ENCODE peak calls at places on chromosome 15, in four cellular contexts. W is HepG2, Q is GM12878, K is K562. P is an unnamed sample.

GRCh38 chr15:81813215-81813614 is 232.6 kb downstream of the MEX3B start:
- DNase-seq in W (no peak), K (peak; percentile 14), Q (no peak), P (no peak)

GRCh38 chr15:96070636-96071035 is 259.9 kb upstream of the NR2F2 start:
- DNase-seq in K (no peak), Q (no peak), W (no peak), P (no peak)

GRCh38 chr15:66720206-66721010 is 18.4 kb downstream of the SMAD6 start:
- DNase-seq in W (no peak), Q (no peak), K (no peak), P (no peak)

GRCh38 chr15:76057332-76058000 is 2.3 kb upstream of the TMEM266 start:
- DNase-seq in Q (no peak), K (peak; percentile 37), W (peak; percentile 15), P (no peak)

GRCh38 chr15:62071711-62072308 is 5.0 kb downstream of the C2CD4A start:
- DNase-seq in K (peak; percentile 25), Q (no peak), W (peak; percentile 29), P (peak; percentile 28)

GRCh38 chr15:50685976-50686467 is 575 bp downstream of the TRPM7 start:
- DNase-seq in Q (peak; percentile 26), W (peak; percentile 38), K (peak; percentile 41), P (peak; percentile 51)

GRCh38 chr15:80595391-80595790 is 99.7 kb upstream of the ABHD17C start:
- DNase-seq in K (no peak), W (peak; percentile 29), Q (no peak), P (no peak)

GRCh38 chr15:29123991-29124390 is 145.6 kb downstream of the NSMCE3 start:
- DNase-seq in K (no peak), W (no peak), Q (no peak), P (no peak)

GRCh38 chr15:92020765-92021164 is 167.3 kb downstream of the SLCO3A1 start:
- DNase-seq in Q (no peak), W (no peak), K (no peak), P (no peak)

GRCh38 chr15:23860290-23860751 is 173.2 kb upstream of the NDN start:
- DNase-seq in W (no peak), Q (no peak), K (peak; percentile 14), P (no peak)

GRCh38 chr15:55267401-55268053 is 22.1 kb downstream of the RAB27A start:
- DNase-seq in Q (no peak), W (no peak), K (no peak), P (no peak)

GRCh38 chr15:41474436-41474835 is 19.2 kb upstream of the ITPKA start:
- DNase-seq in Q (no peak), W (no peak), K (no peak), P (no peak)

GRCh38 chr15:71223516-71223915 is 108.2 kb downstream of the THSD4 start:
- DNase-seq in W (no peak), Q (no peak), K (no peak), P (no peak)

GRCh38 chr15:85142324-85142723 is 160.7 kb downstream of the PDE8A start:
- DNase-seq in W (no peak), K (no peak), Q (no peak), P (no peak)

GRCh38 chr15:58361291-58361759 is 70.5 kb upstream of the LIPC start:
- DNase-seq in W (no peak), K (no peak), Q (no peak), P (no peak)

GRCh38 chr15:76973362-76973743 is 21.6 kb upstream of the PSTPIP1 start:
- DNase-seq in K (peak; percentile 37), Q (no peak), W (peak; percentile 12), P (no peak)

GRCh38 chr15:91660174-91660649 is 193.3 kb upstream of the SLCO3A1 start:
- DNase-seq in W (no peak), Q (no peak), K (no peak), P (no peak)

GRCh38 chr15:101543926-101544490 is 54.5 kb upstream of the PCSK6 start:
- DNase-seq in W (no peak), K (no peak), Q (no peak), P (no peak)

GRCh38 chr15:63672369-63672768 is 75.2 kb downstream of the FBXL22 start:
- DNase-seq in K (no peak), W (no peak), Q (no peak), P (no peak)

DNA sequence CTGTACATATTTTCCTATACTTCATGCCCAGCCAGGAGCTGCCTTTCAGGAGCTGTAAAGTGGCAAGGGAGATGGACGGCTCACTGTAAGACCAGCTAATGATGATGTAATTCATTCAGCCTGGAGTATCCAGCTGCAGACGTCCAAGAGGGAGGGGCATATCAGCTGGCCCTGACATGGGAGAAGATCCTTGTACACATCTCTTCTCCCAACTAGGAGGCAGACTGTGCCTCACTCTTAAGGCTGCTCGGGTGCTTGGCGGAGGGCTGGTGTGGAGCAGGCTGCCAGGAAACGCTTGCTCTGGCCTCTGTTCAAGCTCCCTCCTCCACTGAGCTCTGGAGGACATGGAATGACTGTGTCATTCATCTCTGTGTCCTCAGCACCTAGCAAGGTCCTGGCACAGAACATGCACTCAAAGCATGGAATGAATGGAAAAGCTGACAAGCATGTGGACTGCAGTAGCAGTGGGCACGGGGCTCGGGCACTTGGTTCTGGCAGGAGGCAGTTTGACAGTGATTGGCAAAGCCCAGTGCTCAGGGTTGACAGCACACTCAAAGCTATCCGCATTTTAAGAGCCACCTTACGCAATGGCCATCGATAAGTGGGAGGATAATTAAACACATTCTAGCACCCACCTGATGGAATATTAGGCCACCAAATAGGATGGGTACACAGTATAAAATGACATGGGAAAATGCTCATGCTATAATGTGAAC is 72.4 kb downstream of the TBC1D2B start:
- DNase-seq in W (no peak), K (no peak), Q (no peak), P (no peak)
- TF ChIP-seq JUND in W (no peak), K (no peak), Q (no peak), P (no peak)

DNA sequence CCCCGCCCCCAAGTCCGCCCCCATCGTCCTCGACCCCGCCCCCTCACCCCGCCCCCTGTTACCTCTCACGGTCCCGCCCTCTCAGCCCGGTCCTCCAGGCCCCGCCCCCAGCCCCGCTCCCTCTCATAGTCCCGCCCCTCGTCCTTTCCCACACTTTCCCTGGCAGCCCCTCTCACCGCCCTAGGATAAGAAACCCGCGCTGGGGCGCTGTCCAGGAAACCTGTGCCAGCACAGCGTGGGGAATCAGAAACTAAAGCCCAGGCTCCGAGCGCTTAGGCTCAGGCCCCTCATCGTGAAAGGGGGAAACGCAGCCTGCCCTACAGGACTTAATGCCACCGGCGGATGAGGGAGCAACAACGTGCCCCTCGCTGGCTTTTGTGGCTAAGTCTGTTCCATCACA is 20.9 kb downstream of the TRPM1 start:
- DNase-seq in W (no peak), K (peak; percentile 99), Q (no peak), P (peak; percentile 22)
- TF ChIP-seq JUND in W (no peak), K (no peak), Q (no peak), P (no peak)

DNA sequence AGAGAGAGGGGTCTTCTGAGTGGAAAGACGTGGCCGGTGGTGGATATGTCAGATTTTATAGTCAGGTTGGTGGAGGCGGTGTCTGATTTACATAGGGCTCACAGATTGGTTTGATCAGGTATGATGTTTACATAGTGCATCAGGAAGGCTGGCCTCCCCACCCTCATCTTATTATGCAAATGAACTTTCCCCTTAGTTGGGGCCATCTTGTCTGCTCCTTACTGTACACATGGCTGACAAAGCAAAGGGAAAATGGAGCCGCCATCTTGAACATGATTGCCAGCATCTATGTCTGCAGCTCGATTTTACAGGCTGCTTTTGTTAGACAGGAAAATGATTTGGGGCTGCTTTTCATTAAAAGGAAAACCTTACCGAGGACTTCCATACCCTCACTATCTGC is 19.9 kb downstream of the SQOR start:
- DNase-seq in W (no peak), K (no peak), Q (no peak), P (no peak)
- TF ChIP-seq JUND in W (no peak), K (no peak), Q (no peak), P (no peak)

GRCh38 chr15:89998923-89999675 is 2.0 kb upstream of the ZNF710 start:
- DNase-seq in Q (no peak), W (no peak), K (no peak), P (no peak)
- TF ChIP-seq JUND in Q (no peak), W (no peak), K (no peak), P (no peak)

DNA sequence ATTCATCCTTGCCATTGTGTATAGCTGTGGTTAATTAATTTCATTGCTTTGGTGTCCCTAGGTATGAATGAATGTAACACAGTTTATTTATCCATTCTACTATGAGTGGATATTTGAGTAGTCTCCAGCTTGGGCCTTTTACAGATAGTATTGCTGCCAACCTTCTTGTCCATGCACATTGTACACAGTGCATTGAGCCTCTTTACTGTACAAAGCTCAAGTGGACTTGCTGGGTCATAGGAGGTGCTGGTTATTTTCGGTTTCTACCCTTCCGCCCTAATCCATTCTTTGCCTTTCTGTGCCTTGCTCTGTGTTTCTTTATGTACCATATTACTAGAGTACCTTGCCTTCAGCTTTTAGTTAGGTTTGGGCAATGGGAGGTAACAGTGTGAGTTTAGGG is 60.7 kb downstream of the DUT start:
- DNase-seq in K (no peak), W (no peak), Q (no peak), P (no peak)
- TF ChIP-seq JUND in K (no peak), W (no peak), Q (no peak), P (no peak)

GRCh38 chr15:26852980-26853379 is 13.9 kb upstream of the GABRA5 start:
- DNase-seq in K (no peak), Q (no peak), W (no peak), P (no peak)

GRCh38 chr15:26848498-26848897 is 18.4 kb upstream of the GABRA5 start:
- DNase-seq in K (no peak), Q (no peak), W (no peak), P (no peak)

GRCh38 chr15:26854435-26854834 is 12.4 kb upstream of the GABRA5 start:
- DNase-seq in Q (no peak), W (no peak), K (no peak), P (no peak)
- TF ChIP-seq JUND in Q (no peak), W (no peak), K (no peak), P (no peak)